ENCODE peak calls at places on chromosomes 4 and X, in eight cellular contexts. B, G, C, E, N, T, K and P are unnamed samples.

GRCh38 chr4:39446483-39446841 is 12.3 kb downstream of the RPL9 start:
- DNase-seq in C (no peak), B (no peak), G (no peak), K (no peak), N (no peak), T (no peak), E (no peak), P (no peak)

GRCh38 chr4:140240237-140240636 is 86.3 kb upstream of the MAML3 start:
- DNase-seq in K (no peak), N (no peak), E (no peak), T (no peak), B (no peak), C (no peak), G (no peak), P (no peak)

GRCh38 chr4:8324640-8325239 is 55.2 kb downstream of the HTRA3 start:
- DNase-seq in K (no peak), N (peak; percentile 54), E (no peak), C (no peak), G (no peak), T (no peak), B (no peak), P (no peak)

GRCh38 chr4:10421344-10422055 is 35.7 kb downstream of the ZNF518B start:
- DNase-seq in K (no peak), N (no peak), T (no peak), E (no peak), B (no peak), C (no peak), G (no peak), P (no peak)

GRCh38 chrX:5236096-5236495 is 992.6 kb downstream of the NLGN4X start:
- DNase-seq in C (no peak), T (no peak), E (no peak), G (no peak), B (no peak), K (no peak), N (no peak), P (no peak)

GRCh38 chr4:40199999-40200880 is 3.4 kb downstream of the RHOH start:
- DNase-seq in K (no peak), E (no peak), G (no peak), N (no peak), C (no peak), B (no peak), T (peak; percentile 69), P (no peak)

GRCh38 chr4:123994917-123995316 is 598.3 kb downstream of the SPRY1 start:
- DNase-seq in K (no peak), E (no peak), B (no peak), T (no peak), C (no peak), G (no peak), N (no peak), P (no peak)

GRCh38 chr4:145939856-145940255 is 1.2 kb upstream of the ZNF827 start:
- DNase-seq in E (no peak), K (no peak), B (peak; percentile 35), C (no peak), T (no peak), G (no peak), N (no peak), P (no peak)

GRCh38 chrX:139202742-139203410 is 327.7 kb upstream of the F9 start:
- DNase-seq in C (no peak), N (no peak), K (no peak), G (no peak), E (no peak), T (no peak), B (no peak), P (no peak)

GRCh38 chr4:188328966-188329365 is 189.7 kb downstream of the TRIML1 start:
- DNase-seq in B (no peak), C (no peak), N (no peak), E (no peak), G (no peak), T (no peak), K (no peak), P (no peak)

GRCh38 chr4:64079316-64079715 is 329.9 kb downstream of the TECRL start:
- DNase-seq in G (no peak), E (no peak), N (no peak), B (no peak), K (no peak), C (no peak), T (no peak), P (no peak)

GRCh38 chrX:134764202-134764785 is 106.0 kb upstream of the PLAC1 start:
- DNase-seq in C (peak; percentile 73), E (peak; percentile 25), T (no peak), N (no peak), B (peak; percentile 43), G (no peak), K (no peak), P (no peak)

GRCh38 chr4:95095352-95095974 is 337.7 kb downstream of the BMPR1B start:
- DNase-seq in C (no peak), B (peak; percentile 66), K (no peak), N (no peak), T (peak; percentile 43), E (peak; percentile 62), G (no peak), P (no peak)

GRCh38 chr4:78057600-78058560 is 757 bp downstream of the FRAS1 start:
- DNase-seq in N (peak; percentile 66), E (peak; percentile 55), G (peak; percentile 49), C (no peak), B (peak; percentile 19), K (peak; percentile 30), T (no peak), P (no peak)

GRCh38 chr4:93313207-93313606 is 515.3 kb upstream of the ATOH1 start:
- DNase-seq in C (no peak), B (peak; percentile 37), T (no peak), K (no peak), E (peak; percentile 3), G (no peak), N (no peak), P (no peak)

GRCh38 chr4:40307627-40308497 is 27.3 kb upstream of the CHRNA9 start:
- DNase-seq in E (no peak), B (no peak), C (peak; percentile 30), T (no peak), K (no peak), G (no peak), N (no peak), P (no peak)

GRCh38 chrX:78650906-78651437 is 8.2 kb downstream of the RTL3 start:
- DNase-seq in B (peak; percentile 67), E (peak; percentile 68), K (no peak), C (no peak), T (peak; percentile 87), G (no peak), N (no peak), P (no peak)

GRCh38 chr4:38069271-38069760 is 109.1 kb downstream of the PTTG2 start:
- DNase-seq in G (no peak), T (no peak), B (peak; percentile 79), C (peak; percentile 44), K (peak; percentile 63), N (no peak), E (peak; percentile 93), P (peak; percentile 30)

GRCh38 chr4:158253350-158253980 is 43.2 kb downstream of the TMEM144 start:
- DNase-seq in E (peak; percentile 75), K (peak; percentile 43), N (no peak), B (peak; percentile 71), G (no peak), C (no peak), T (peak; percentile 53), P (peak; percentile 18)
- H3K4me3 ChIP-seq in E (no peak overlapping the region), K (no peak overlapping the region), N (no peak overlapping the region), B (no peak overlapping the region), G (no peak overlapping the region), C (no peak overlapping the region), T (no peak overlapping the region), P (no peak overlapping the region)

GRCh38 chrX:153673398-153674218 is at the start of gene PNCK:
- DNase-seq in G (no peak), E (no peak), T (no peak), C (no peak), B (no peak), K (no peak), N (no peak), P (no peak)
- H3K4me3 ChIP-seq in G (no peak within 1 kb of the TSS), E (no peak within 1 kb of the TSS), T (no peak within 1 kb of the TSS), C (no peak within 1 kb of the TSS), B (no peak within 1 kb of the TSS), K (no peak within 1 kb of the TSS), N (no peak within 1 kb of the TSS), P (no peak within 1 kb of the TSS)

GRCh38 chr4:88674989-88675388 is 22.6 kb downstream of the NAP1L5 start:
- DNase-seq in N (no peak), K (no peak), E (no peak), B (peak; percentile 26), G (no peak), T (no peak), C (no peak), P (no peak)

GRCh38 chr4:88675543-88675942 is 22.1 kb downstream of the NAP1L5 start:
- DNase-seq in G (no peak), N (no peak), T (no peak), B (no peak), K (no peak), E (no peak), C (no peak), P (no peak)

GRCh38 chr4:88673886-88674285 is 23.7 kb downstream of the NAP1L5 start:
- DNase-seq in E (no peak), B (no peak), N (no peak), T (no peak), K (no peak), C (no peak), G (no peak), P (no peak)

GRCh38 chr4:88674565-88674964 is 23.1 kb downstream of the NAP1L5 start:
- DNase-seq in E (no peak), T (no peak), C (no peak), K (no peak), N (no peak), B (peak; percentile 8), G (no peak), P (no peak)

GRCh38 chr4:88672987-88673386 is 24.6 kb downstream of the NAP1L5 start:
- DNase-seq in B (peak; percentile 65), C (peak; percentile 19), T (no peak), K (no peak), N (no peak), E (peak; percentile 64), G (no peak), P (no peak)
- H3K4me3 ChIP-seq in B (no peak overlapping the region), C (no peak overlapping the region), T (no peak overlapping the region), K (no peak overlapping the region), N (no peak overlapping the region), E (no peak overlapping the region), G (no peak overlapping the region), P (no peak overlapping the region)

DNA sequence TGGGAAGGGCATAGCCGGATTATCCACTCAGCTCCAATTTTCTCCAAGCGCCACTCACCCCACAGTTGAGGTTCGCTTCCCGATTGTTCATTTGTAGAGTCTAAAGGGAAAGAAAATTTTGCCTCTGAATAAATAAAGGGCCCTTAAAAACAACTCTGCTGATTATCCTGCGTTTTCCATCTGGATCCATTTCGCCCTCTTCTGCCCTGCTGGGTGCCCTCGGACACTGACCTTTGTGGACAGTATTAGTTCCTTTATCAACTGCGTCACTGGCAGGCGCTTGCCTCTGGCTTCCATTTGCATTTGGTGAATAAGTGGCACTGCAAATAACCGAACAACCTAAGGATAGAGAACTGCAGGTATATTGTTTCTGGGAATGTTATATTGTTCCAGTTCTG is 10.1 kb downstream of the GSX2 start:
- DNase-seq in N (no peak), G (no peak), K (no peak), E (no peak), C (no peak), T (no peak), B (no peak), P (no peak)
- H3K4me3 ChIP-seq in N (no peak overlapping the region), G (no peak overlapping the region), K (no peak overlapping the region), E (no peak overlapping the region), C (no peak overlapping the region), T (no peak overlapping the region), B (no peak overlapping the region), P (no peak overlapping the region)